ENCODE peak calls at places on chromosomes 11 and 22, in five cellular contexts. O is epithelial cell of esophagus, F is choroid plexus epithelial cell, G is coronary artery, I is nephron progenitor cell. U is an unnamed sample.

GRCh38 chr11:102539567-102539966 is 9.0 kb upstream of the MMP7 start:
- DNase-seq in O (no peak), F (no peak), G (no peak), I (no peak), U (no peak)

GRCh38 chr11:945986-946385 is 20.3 kb downstream of the AP2A2 start:
- DNase-seq in O (no peak), F (peak), G (no peak), I (peak), U (no peak)

GRCh38 chr11:87134524-87135106 is 96.9 kb downstream of the TMEM135 start:
- DNase-seq in O (no peak), F (no peak), G (no peak), I (no peak), U (no peak)

GRCh38 chr11:44315947-44316387 is 6.0 kb upstream of the ALX4 start:
- DNase-seq in O (no peak), F (no peak), G (no peak), I (peak), U (no peak)

GRCh38 chr11:65128182-65129145 is 5.9 kb downstream of the SYVN1 start:
- DNase-seq in O (no peak), F (no peak), G (peak), I (no peak), U (no peak)

GRCh38 chr11:120536797-120537169 is 25.2 kb downstream of the GRIK4 start:
- DNase-seq in O (no peak), F (no peak), G (no peak), I (no peak), U (no peak)

GRCh38 chr22:23180301-23180892 is at the start of gene BCR:
- DNase-seq in O (peak), F (peak), G (no peak), I (peak), U (peak)

GRCh38 chr11:43579171-43579918 is 101.2 kb upstream of the HSD17B12 start:
- DNase-seq in O (peak), F (no peak), G (no peak), I (peak), U (no peak)

GRCh38 chr11:65915821-65916251 is 3.0 kb downstream of the C11orf68 start:
- DNase-seq in O (peak), F (peak), G (peak), I (no peak), U (no peak)

GRCh38 chr11:73234403-73235181 is 16.5 kb downstream of the P2RY2 start:
- DNase-seq in O (no peak), F (no peak), G (no peak), I (no peak), U (no peak)

GRCh38 chr11:93221539-93221938 is 23.7 kb upstream of the SLC36A4 start:
- DNase-seq in O (no peak), F (no peak), G (no peak), I (no peak), U (no peak)

GRCh38 chr11:93220078-93220477 is 22.3 kb upstream of the SLC36A4 start:
- DNase-seq in O (peak), F (no peak), G (no peak), I (no peak), U (no peak)

GRCh38 chr11:93229876-93230275 is 32.1 kb upstream of the SLC36A4 start:
- DNase-seq in O (no peak), F (no peak), G (no peak), I (no peak), U (no peak)

DNA sequence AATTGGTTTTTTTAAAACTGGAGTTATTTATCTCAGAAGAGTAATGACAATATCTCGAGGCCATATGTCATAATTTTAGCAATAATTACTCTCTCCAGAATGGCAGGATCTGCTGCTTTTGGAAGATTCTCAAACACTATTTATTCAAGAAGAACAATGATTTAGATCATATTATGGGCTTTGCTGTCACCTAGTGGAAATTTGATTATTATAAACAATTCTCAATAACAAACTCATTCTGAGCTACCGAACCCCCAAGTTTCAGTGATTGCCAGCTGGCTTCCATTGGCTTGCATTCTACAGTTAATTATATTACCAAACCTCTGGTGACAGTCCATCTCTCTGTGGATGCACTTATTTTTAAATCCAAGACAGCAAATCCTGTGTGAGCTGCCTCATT is 27.9 kb upstream of the SLC36A4 start:
- DNase-seq in O (peak), F (peak), G (no peak), I (no peak), U (no peak)
- TF ChIP-seq CTCF in O (peak), F (peak), G (no peak), I (no peak), U (peak)

GRCh38 chr11:131816046-131816445 is 445.6 kb downstream of the NTM start:
- DNase-seq in O (no peak), F (no peak), G (no peak), I (no peak), U (no peak)
- TF ChIP-seq CTCF in O (no peak), F (no peak), G (no peak), I (no peak), U (no peak)

GRCh38 chr11:61892085-61892370 is 683 bp upstream of the FADS3 start:
- DNase-seq in O (no peak), F (no peak), G (no peak), I (no peak), U (no peak)
- TF ChIP-seq CTCF in O (no peak), F (peak), G (no peak), I (no peak), U (no peak)

GRCh38 chr11:125244166-125244565 is 79.6 kb downstream of the PKNOX2 start:
- DNase-seq in O (no peak), F (no peak), G (no peak), I (no peak), U (no peak)
- TF ChIP-seq CTCF in O (no peak), F (no peak), G (no peak), I (no peak), U (no peak)